ENCODE peak calls at places on chromosome 22, in four cellular contexts. Q, M, A and R are unnamed samples.

GRCh38 chr22:35227248-35227647 is 30.0 kb upstream of the HMGXB4 start:
- DNase-seq in Q (no peak), M (no peak), A (no peak), R (no peak)

GRCh38 chr22:29308791-29309262 is 2.4 kb downstream of the GAS2L1 start:
- DNase-seq in Q (no peak), M (no peak), A (no peak), R (no peak)

GRCh38 chr22:27488456-27489224 is 312.9 kb downstream of the MN1 start:
- DNase-seq in Q (peak), M (peak), A (no peak), R (no peak)

GRCh38 chr22:20647586-20648305 is 126.2 kb upstream of the SERPIND1 start:
- DNase-seq in Q (no peak), M (no peak), A (no peak), R (no peak)

GRCh38 chr22:24566899-24567511 is 11.2 kb downstream of the SNRPD3 start:
- DNase-seq in Q (no peak), M (no peak), A (no peak), R (peak)

GRCh38 chr22:20292108-20292507 is 24.0 kb upstream of the RTN4R start:
- DNase-seq in Q (no peak), M (no peak), A (no peak), R (no peak)

GRCh38 chr22:35589071-35589735 is 27.9 kb downstream of the MB start:
- DNase-seq in Q (no peak), M (peak), A (peak), R (no peak)

GRCh38 chr22:43811777-43812148 is 342 bp downstream of the EFCAB6 start:
- DNase-seq in Q (no peak), M (no peak), A (no peak), R (peak)

GRCh38 chr22:19984201-19984753 is 32.3 kb downstream of the ARVCF start:
- DNase-seq in Q (no peak), M (peak), A (peak), R (no peak)

GRCh38 chr22:47300698-47301405 is 538.4 kb downstream of the TBC1D22A start:
- DNase-seq in Q (peak), M (no peak), A (no peak), R (no peak)

GRCh38 chr22:26777402-26777801 is 120.0 kb downstream of the MIAT start:
- DNase-seq in Q (no peak), M (no peak), A (no peak), R (no peak)

GRCh38 chr22:45199723-45200122 is 36.0 kb downstream of the NUP50 start:
- DNase-seq in Q (no peak), M (no peak), A (no peak), R (no peak)

GRCh38 chr22:23399367-23400285 is 180.5 kb downstream of the IGLL1 start:
- DNase-seq in Q (no peak), M (no peak), A (no peak), R (no peak)

GRCh38 chr22:19889951-19890350 is 35.3 kb upstream of the GNB1L start:
- DNase-seq in Q (no peak), M (no peak), A (peak), R (no peak)

GRCh38 chr22:18147791-18148507 is 2.0 kb upstream of the USP18 start:
- DNase-seq in Q (no peak), M (no peak), A (no peak), R (no peak)

GRCh38 chr22:41963453-41964105 is 5.7 kb upstream of the SEPTIN3 start:
- DNase-seq in Q (peak), M (no peak), A (no peak), R (peak)

GRCh38 chr22:41952713-41953112 is 763 bp downstream of the SMIM45 start:
- DNase-seq in Q (no peak), M (no peak), A (no peak), R (no peak)

DNA sequence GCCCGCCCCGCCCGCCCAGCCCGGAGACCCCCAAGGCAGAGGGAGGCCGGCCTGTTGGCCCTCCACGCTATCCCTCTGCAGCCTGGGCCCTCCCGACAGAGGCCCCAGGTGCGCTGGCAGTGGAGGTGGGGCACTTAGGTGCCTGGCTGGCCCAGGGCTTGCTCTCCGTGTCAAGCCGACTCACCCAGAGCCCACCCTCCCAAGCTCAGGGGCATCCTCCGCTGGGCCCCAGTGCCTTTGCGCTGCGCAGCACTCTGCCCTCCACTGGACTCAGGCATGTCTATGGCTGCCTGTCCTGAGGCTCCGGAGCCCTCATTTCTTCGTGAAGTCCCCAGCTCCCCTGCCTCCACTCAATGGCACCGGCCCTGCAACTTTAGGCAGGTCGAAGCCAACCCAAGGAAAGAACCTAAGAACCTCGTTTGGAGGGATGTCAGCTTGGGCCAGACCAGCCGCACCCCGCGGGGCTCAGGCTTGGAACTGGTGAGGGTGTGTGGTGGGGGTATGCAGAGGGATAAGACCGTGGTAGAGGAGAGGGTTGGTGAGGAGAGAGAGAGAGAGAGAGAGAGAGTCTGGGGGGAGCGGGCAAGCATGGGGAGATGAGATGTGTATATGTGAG is 6.1 kb downstream of the SMIM45 start:
- DNase-seq in Q (no peak), M (no peak), A (no peak), R (no peak)
- H3K4me3 ChIP-seq in Q (peak), M (no peak), A (peak), R (no peak)

DNA sequence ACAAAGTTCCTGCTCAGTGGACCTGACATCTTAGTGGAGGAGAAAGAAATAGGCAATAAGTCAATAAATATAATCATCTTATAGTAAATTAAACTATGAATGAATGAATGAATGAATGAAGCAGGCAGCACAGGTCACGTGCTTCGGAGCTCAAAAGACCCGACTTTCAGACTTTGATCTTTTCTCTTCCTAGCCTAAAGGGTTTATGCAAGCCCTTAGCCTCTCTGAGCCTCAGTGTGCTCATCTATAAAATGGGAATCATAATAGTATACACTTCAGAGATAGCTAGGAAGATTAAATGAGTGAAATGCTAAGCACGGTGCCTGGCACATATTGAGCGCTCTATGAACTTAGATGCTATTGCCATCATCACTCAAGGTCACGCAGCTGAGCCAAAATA is 7.5 kb downstream of the PVALB start:
- DNase-seq in Q (no peak), M (no peak), A (no peak), R (no peak)
- H3K4me3 ChIP-seq in Q (no peak), M (no peak), A (no peak), R (no peak)

DNA sequence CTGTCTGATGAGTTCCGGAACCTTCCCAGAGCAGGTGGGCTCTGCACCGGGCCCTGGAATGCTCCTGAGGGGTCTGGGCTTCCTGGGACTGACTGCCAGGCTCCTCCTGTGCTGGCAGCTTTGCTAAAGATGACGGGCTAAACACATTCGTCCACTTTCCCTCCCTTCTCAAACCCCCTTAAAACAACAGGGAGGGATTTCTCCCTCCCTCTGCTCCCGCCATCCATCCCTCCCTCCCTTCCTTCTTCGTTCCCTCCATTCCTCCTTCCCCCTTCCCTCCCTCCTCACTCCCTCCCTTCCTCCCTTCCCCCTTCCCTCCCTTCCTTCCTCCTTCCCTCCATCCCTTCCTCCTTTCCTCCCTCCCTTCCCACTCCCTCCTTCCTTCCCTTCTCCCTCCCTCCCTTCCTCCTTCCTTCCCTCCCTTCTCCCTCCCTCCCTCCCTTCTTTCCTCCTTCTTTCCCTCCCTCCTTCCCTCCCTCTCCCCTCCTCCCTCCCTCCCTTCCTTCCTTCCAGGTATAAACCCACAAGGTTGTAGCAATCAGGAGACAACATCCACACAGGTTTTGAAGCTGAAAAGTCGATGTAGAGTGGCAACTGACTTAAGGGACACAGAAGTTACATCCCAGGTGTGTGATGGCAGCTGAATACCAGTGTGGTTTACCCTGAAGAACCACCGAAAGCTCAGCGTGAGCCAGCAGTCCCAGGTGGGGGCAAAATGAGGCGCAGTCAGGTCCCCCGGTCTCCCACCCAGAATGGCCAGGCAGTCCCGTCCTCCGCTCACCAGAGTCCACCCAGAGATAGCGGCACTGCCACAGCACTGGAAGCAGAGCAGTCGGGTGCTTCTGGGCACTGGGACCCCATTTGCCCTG is 18.7 kb upstream of the MGAT3 start:
- DNase-seq in Q (no peak), M (no peak), A (no peak), R (no peak)
- H3K4me3 ChIP-seq in Q (peak), M (no peak), A (peak), R (no peak)

GRCh38 chr22:50303848-50304527 is 3.5 kb downstream of the PLXNB2 start:
- DNase-seq in Q (peak), M (peak), A (peak), R (peak)

GRCh38 chr22:50306753-50307749 is at the start of gene PLXNB2:
- DNase-seq in Q (peak), M (peak), A (peak), R (peak)

GRCh38 chr22:50304528-50305392 is 2.7 kb downstream of the PLXNB2 start:
- DNase-seq in Q (peak), M (peak), A (no peak), R (peak)

GRCh38 chr22:50305658-50306566 is 1.5 kb downstream of the PLXNB2 start:
- DNase-seq in Q (peak), M (peak), A (peak), R (peak)

GRCh38 chr22:50305393-50305657 is 2.1 kb downstream of the PLXNB2 start:
- DNase-seq in Q (no peak), M (no peak), A (no peak), R (no peak)
- H3K4me3 ChIP-seq in Q (peak), M (peak), A (peak), R (peak)

GRCh38 chr22:48884292-48884691 is 943.4 kb downstream of the BRD1 start:
- DNase-seq in Q (no peak), M (peak), A (no peak), R (no peak)

GRCh38 chr22:48881326-48881980 is 946.2 kb downstream of the BRD1 start:
- DNase-seq in Q (no peak), M (no peak), A (no peak), R (no peak)

GRCh38 chr22:48882636-48883200 is 945.0 kb downstream of the BRD1 start:
- DNase-seq in Q (no peak), M (no peak), A (no peak), R (no peak)

GRCh38 chr22:48883211-48883960 is 944.3 kb downstream of the BRD1 start:
- DNase-seq in Q (no peak), M (no peak), A (no peak), R (no peak)

GRCh38 chr22:48880749-48881148 is 946.9 kb downstream of the BRD1 start:
- DNase-seq in Q (no peak), M (no peak), A (no peak), R (no peak)
- H3K4me3 ChIP-seq in Q (no peak), M (no peak), A (no peak), R (no peak)